ENCODE peak calls at places on chromosomes 1 and 21, in ten cellular contexts. S is left ventricle myocardium inferior; Y is PC-3; P is testis; M is IMR-90; F is tibial artery; Z is fibroblast of lung; I is CD8-positive, alpha-beta memory T cell; E is aorta; R is thoracic aorta. K is an unnamed sample. For H3K9me3 and H3K27me3, the result is how much of the 10 kb centered on the place peaks cover.

GRCh38 chr1:101183388-101183699 is 53.5 kb upstream of the S1PR1 start:
- DNase-seq in Z (peak), F (no peak), I (no peak), Y (no peak), M (peak), S (no peak), R (no peak), E (no peak), P (no peak), K (no peak)

GRCh38 chr1:111603979-111604378 is 15.6 kb upstream of the RAP1A start:
- DNase-seq in P (no peak), I (peak), S (no peak), F (no peak), Y (no peak), M (no peak), E (peak), R (no peak), Z (no peak), K (no peak)

GRCh38 chr1:12467570-12468286 is 150.3 kb downstream of the DHRS3 start:
- DNase-seq in M (no peak), R (no peak), E (no peak), Z (peak), P (no peak), S (no peak), Y (no peak), I (no peak), F (no peak), K (no peak)

GRCh38 chr1:37931148-37931492 is 15.7 kb downstream of the INPP5B start:
- DNase-seq in F (no peak), E (no peak), P (peak), R (no peak), S (no peak), M (no peak), I (no peak), Z (no peak), Y (no peak), K (no peak)

GRCh38 chr21:34367320-34367935 is 3.6 kb downstream of the KCNE2 start:
- DNase-seq in F (peak), Z (peak), S (no peak), M (peak), Y (peak), E (no peak), R (no peak), P (peak), I (peak), K (peak)

GRCh38 chr1:228270032-228270431 is 62.2 kb downstream of the OBSCN start:
- DNase-seq in Z (peak), F (no peak), I (no peak), R (no peak), S (no peak), M (peak), Y (peak), P (no peak), E (no peak), K (no peak)

GRCh38 chr1:220874201-220874655 is 5.0 kb upstream of the HLX start:
- DNase-seq in P (no peak), R (no peak), Y (peak), M (peak), S (no peak), E (no peak), F (no peak), Z (no peak), I (no peak), K (peak)

GRCh38 chr1:201282931-201283829 is at the start of gene PKP1:
- DNase-seq in F (no peak), P (peak), S (no peak), Z (peak), M (peak), R (no peak), Y (peak), I (no peak), E (peak), K (peak)

GRCh38 chr1:232655041-232655745 is 25.3 kb upstream of the SIPA1L2 start:
- DNase-seq in I (no peak), Y (peak), R (no peak), Z (peak), P (no peak), E (no peak), S (no peak), M (no peak), F (no peak), K (no peak)

GRCh38 chr1:226097866-226098625 is 35.5 kb downstream of the H3-3A start:
- DNase-seq in Y (peak), F (no peak), I (no peak), P (no peak), M (peak), S (no peak), E (no peak), Z (peak), R (no peak), K (no peak)

GRCh38 chr1:213110349-213111300 is 59.6 kb downstream of the RPS6KC1 start:
- DNase-seq in I (no peak), R (no peak), E (no peak), Z (no peak), M (no peak), S (no peak), P (no peak), F (no peak), Y (no peak), K (no peak)

GRCh38 chr1:8023287-8023994 is 2.7 kb downstream of the ERRFI1 start:
- DNase-seq in E (no peak), Z (peak), S (no peak), Y (no peak), P (no peak), F (no peak), M (no peak), R (no peak), I (no peak), K (no peak)

GRCh38 chr1:226763741-226764264 is 24.7 kb upstream of the ITPKB start:
- DNase-seq in P (no peak), S (no peak), F (no peak), I (no peak), R (no peak), Y (peak), E (no peak), Z (peak), M (peak), K (peak)

GRCh38 chr1:167262820-167263219 is 42.1 kb downstream of the POU2F1 start:
- DNase-seq in P (no peak), S (no peak), M (no peak), R (no peak), I (no peak), E (no peak), Y (no peak), Z (no peak), F (no peak), K (no peak)

GRCh38 chr21:43876605-43877004 is 11.6 kb downstream of the AGPAT3 start:
- DNase-seq in S (no peak), R (no peak), Y (no peak), E (no peak), F (no peak), I (no peak), Z (no peak), P (no peak), M (no peak), K (no peak)

GRCh38 chr1:170623171-170623570 is 40.8 kb upstream of the PRRX1 start:
- DNase-seq in S (no peak), Y (peak), Z (peak), P (no peak), F (no peak), E (no peak), M (peak), I (no peak), R (no peak), K (no peak)

GRCh38 chr1:20110679-20111078 is 8.7 kb downstream of the PLA2G2D start:
- DNase-seq in S (no peak), F (peak), I (no peak), Y (peak), Z (peak), E (no peak), M (peak), P (no peak), R (no peak), K (no peak)

GRCh38 chr1:3418600-3418999 is 35.9 kb upstream of the ARHGEF16 start:
- DNase-seq in Z (no peak), M (no peak), S (no peak), E (no peak), I (no peak), P (no peak), Y (no peak), R (no peak), F (no peak), K (no peak)

GRCh38 chr1:149916193-149916926 is 1.3 kb downstream of the SV2A start:
- DNase-seq in P (no peak), S (no peak), F (no peak), Z (no peak), M (no peak), Y (no peak), R (no peak), I (no peak), E (no peak), K (peak)

GRCh38 chr1:239719642-239720258 is 333.4 kb downstream of the CHRM3 start:
- DNase-seq in Y (no peak), F (no peak), P (no peak), M (no peak), E (no peak), S (no peak), I (peak), Z (no peak), R (no peak), K (no peak)

GRCh38 chr1:107547363-107548155 is 406.7 kb downstream of the NTNG1 start:
- DNase-seq in E (no peak), F (no peak), M (no peak), I (no peak), Z (peak), S (no peak), R (no peak), P (no peak), Y (no peak), K (no peak)

GRCh38 chr1:47677241-47677940 is 239.5 kb downstream of the FOXD2 start:
- DNase-seq in P (peak), R (no peak), Y (no peak), F (peak), S (no peak), M (no peak), Z (no peak), E (no peak), I (no peak), K (peak)

GRCh38 chr1:209404577-209404976 is 178.9 kb upstream of the CAMK1G start:
- DNase-seq in I (no peak), Z (peak), M (no peak), Y (peak), P (no peak), F (no peak), R (no peak), E (no peak), S (no peak), K (no peak)

GRCh38 chr1:167668108-167668507 is 38.1 kb downstream of the RCSD1 start:
- DNase-seq in P (no peak), R (no peak), Y (no peak), Z (no peak), S (no peak), I (no peak), F (no peak), M (no peak), E (no peak), K (no peak)

GRCh38 chr1:54810144-54810942 is 9.2 kb upstream of the TTC22 start:
- DNase-seq in Y (peak), S (peak), M (peak), R (no peak), Z (no peak), F (peak), P (peak), I (peak), E (no peak), K (peak)

GRCh38 chr1:228987736-228988506 is 252.6 kb downstream of the RHOU start:
- DNase-seq in Z (no peak), S (no peak), Y (no peak), F (no peak), M (no peak), P (no peak), E (no peak), I (no peak), R (no peak), K (no peak)

GRCh38 chr1:57319165-57319564 is 104.7 kb downstream of the DAB1 start:
- DNase-seq in S (no peak), Z (peak), Y (peak), I (no peak), R (no peak), E (no peak), P (no peak), M (peak), F (no peak), K (no peak)

GRCh38 chr21:26423506-26423905 is 149.6 kb downstream of the CYYR1 start:
- DNase-seq in P (no peak), F (no peak), M (no peak), Z (no peak), R (no peak), Y (no peak), S (no peak), I (no peak), E (no peak), K (no peak)

GRCh38 chr21:26425576-26425975 is 147.5 kb downstream of the CYYR1 start:
- DNase-seq in E (no peak), R (no peak), S (no peak), P (no peak), Y (no peak), Z (no peak), I (no peak), F (no peak), M (no peak), K (no peak)

GRCh38 chr21:26422138-26422537 is 150.9 kb downstream of the CYYR1 start:
- DNase-seq in R (no peak), Z (no peak), Y (no peak), I (no peak), F (no peak), P (no peak), M (no peak), E (no peak), S (no peak), K (no peak)

GRCh38 chr21:26421724-26422123 is 151.4 kb downstream of the CYYR1 start:
- DNase-seq in E (no peak), P (no peak), F (no peak), Z (no peak), S (no peak), I (no peak), Y (no peak), R (no peak), M (no peak), K (no peak)
- H3K9me3 ChIP-seq in E (under half), P (under half), F (under half), Z (under half), S (under half), I (under half), Y (under half), R (under half), M (under half), K (under half)

GRCh38 chr1:41672173-41672572 is 187.7 kb upstream of the EDN2 start:
- DNase-seq in Z (peak), F (no peak), M (peak), Y (peak), S (no peak), I (no peak), R (no peak), E (no peak), P (no peak), K (no peak)
- H3K27me3 ChIP-seq in Z (under half), F (under half), M (under half), Y (under half), S (under half), I (under half), R (under half), E (under half), P (under half), K (under half)

GRCh38 chr1:73205294-73205973 is 923.1 kb upstream of the NEGR1 start:
- DNase-seq in P (peak), Y (peak), R (no peak), Z (no peak), M (no peak), I (no peak), E (no peak), F (no peak), S (no peak), K (peak)
- H3K9me3 ChIP-seq in P (under half), Y (under half), R (under half), Z (under half), M (under half), I (under half), E (under half), F (under half), S (under half), K (under half)

DNA sequence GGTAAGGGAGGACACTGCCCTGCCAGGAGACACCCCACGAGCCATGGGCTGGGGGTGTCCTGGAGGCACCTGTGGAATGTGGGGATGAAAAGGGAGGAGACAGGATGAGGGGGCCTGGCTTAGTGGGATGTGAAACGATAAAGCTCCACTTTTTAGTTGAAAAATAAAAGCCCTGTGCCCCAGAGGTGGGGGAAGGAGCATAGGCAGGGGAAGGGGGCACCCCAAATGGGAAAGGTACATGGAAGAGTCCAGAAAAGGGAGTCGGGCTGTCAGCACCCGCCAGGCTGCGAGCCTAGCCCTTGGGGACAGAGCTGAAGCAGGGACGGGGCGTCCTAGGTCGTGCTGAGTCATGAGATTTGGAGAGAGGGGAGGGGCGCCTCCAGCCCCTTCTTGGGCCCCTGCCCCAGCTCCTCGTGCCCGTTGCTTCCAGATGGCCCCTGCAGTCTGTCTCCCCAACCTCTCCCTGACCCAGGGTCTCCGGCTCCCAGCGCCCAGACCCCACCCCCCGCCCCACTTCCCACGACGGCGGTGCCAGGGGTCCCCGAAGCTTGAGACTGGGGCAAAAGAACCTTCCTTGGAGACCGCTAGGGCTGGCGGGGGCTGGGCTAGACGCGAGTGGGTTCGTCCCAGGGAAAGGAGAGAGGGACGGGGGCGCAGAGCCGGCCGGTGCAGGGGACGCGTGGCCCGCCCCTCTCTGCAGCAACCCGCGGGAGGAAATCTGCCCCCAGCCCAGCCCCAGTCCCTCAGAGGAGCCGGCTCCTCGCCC is 795 bp downstream of the SYT2 start:
- DNase-seq in S (no peak), M (no peak), I (no peak), P (peak), R (no peak), F (no peak), Y (no peak), Z (no peak), E (no peak), K (peak)
- H3K27me3 ChIP-seq in S (half or more), M (half or more), I (under half), P (under half), R (under half), F (under half), Y (under half), Z (half or more), E (under half), K (half or more)

DNA sequence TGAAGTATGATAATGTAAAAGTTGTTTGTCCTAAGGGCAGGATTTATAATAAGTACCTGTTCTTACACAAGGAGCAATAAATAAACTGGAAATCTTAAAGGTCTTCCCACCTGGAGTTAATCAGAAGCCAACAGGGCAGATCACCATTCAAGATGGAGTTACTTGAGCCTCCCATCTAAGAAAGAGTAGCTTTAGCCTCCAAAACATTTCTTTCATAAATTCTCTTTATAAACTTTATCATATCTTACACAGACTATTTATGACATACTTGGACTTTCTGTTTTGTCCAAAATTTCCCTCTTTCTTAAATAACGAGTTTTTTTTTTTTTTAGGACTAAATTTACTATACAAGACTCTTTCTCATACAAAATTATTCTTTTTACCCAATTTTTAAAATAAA is 18.5 kb downstream of the OR2T1 start:
- DNase-seq in M (no peak), I (no peak), Z (peak), S (no peak), P (no peak), R (no peak), F (no peak), E (no peak), Y (peak), K (no peak)
- H3K9me3 ChIP-seq in M (under half), I (under half), Z (under half), S (under half), P (under half), R (under half), F (under half), E (under half), Y (half or more), K (half or more)